ENCODE peak calls at places on chromosomes 13 and 19, in four cellular contexts. Q is cardiac muscle cell, Y is tibial nerve, S is H1. I is an unnamed sample.
A peak's percentile ranks its signal among the peaks of the same experiment; 100 is the strongest.

GRCh38 chr13:49466240-49466914 is 22.3 kb downstream of the SETDB2 start:
- DNase-seq in Y (no peak), Q (no peak), S (no peak), I (no peak)

GRCh38 chr13:113077953-113078894 is 27.4 kb upstream of the F7 start:
- DNase-seq in Y (no peak), S (no peak), Q (no peak), I (no peak)

GRCh38 chr13:72849571-72849970 is 67.6 kb downstream of the PIBF1 start:
- DNase-seq in Y (no peak), S (no peak), Q (peak; percentile 28), I (no peak)

GRCh38 chr19:51572908-51573307 is 1.8 kb downstream of the ZNF175 start:
- DNase-seq in Q (peak; percentile 32), S (no peak), Y (no peak), I (no peak)

GRCh38 chr19:16441661-16442071 is 30.1 kb downstream of the EPS15L1 start:
- DNase-seq in S (peak; percentile 78), Y (no peak), Q (no peak), I (no peak)

GRCh38 chr19:38734426-38735256 is 9.6 kb downstream of the CAPN12 start:
- DNase-seq in Y (no peak), Q (no peak), S (no peak), I (no peak)

GRCh38 chr13:92716749-92717148 is 509.9 kb upstream of the GPC6 start:
- DNase-seq in S (no peak), Y (no peak), Q (peak; percentile 55), I (no peak)

GRCh38 chr13:61013782-61014181 is 401.9 kb downstream of the PCDH20 start:
- DNase-seq in Q (no peak), Y (no peak), S (no peak), I (no peak)

GRCh38 chr13:40119852-40120251 is 464.4 kb downstream of the COG6 start:
- DNase-seq in Q (no peak), Y (no peak), S (no peak), I (no peak)

GRCh38 chr19:35436477-35437141 is 11.4 kb upstream of the FFAR2 start:
- DNase-seq in S (no peak), Y (no peak), Q (peak; percentile 90), I (peak; percentile 81)

GRCh38 chr19:53982611-53983010 is 8.8 kb upstream of the CACNG6 start:
- DNase-seq in Y (no peak), Q (peak; percentile 71), S (peak; percentile 66), I (no peak)

GRCh38 chr13:83943530-83944279 is 61.4 kb upstream of the SLITRK1 start:
- DNase-seq in Q (peak; percentile 2), S (no peak), Y (no peak), I (no peak)

GRCh38 chr19:374183-374885 is 29.7 kb upstream of the MIER2 start:
- DNase-seq in Q (no peak), Y (no peak), S (no peak), I (no peak)

GRCh38 chr13:85693889-85694511 is 105.2 kb downstream of the SLITRK6 start:
- DNase-seq in Y (no peak), S (no peak), Q (peak; percentile 2), I (no peak)

GRCh38 chr13:97946951-97947588 is 6.4 kb upstream of the IPO5 start:
- DNase-seq in Y (no peak), Q (peak; percentile 92), S (no peak), I (no peak)

GRCh38 chr13:43963726-43964125 is 84.0 kb downstream of the LACC1 start:
- DNase-seq in Q (no peak), Y (no peak), S (no peak), I (no peak)
- TF ChIP-seq CTCF in Q (no peak), Y (no peak), S (peak; percentile 54), I (no peak)

DNA sequence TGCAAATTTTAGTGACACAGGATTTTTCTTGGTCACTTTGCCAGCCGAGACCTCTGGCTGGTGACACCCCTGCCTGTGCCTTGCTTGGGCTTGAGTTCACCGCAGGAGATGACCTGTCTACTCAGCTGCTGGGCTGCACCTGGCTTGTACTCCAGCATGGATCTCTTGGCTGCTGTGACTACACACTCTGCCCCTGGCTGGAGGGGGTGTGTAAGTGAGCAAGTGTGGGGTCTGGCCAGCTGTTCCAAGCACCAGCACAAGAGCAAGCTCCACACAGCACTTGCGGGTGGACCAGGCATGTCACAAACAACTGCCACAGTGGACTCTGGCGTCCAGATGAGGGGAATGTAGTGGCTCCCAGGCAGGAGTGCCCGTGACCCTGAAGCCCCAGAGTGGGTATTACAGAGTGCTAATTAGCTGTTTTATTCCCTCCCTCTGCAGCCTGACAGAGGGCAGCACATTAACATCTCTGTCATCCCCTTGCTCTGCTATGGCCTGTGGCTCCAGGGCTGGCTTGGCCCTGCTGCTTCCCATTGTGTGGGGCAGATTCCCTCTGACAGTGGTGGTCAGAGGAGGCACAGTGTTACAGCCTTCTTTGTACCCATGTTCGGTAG is 1387.2 kb downstream of the OLFM4 start:
- DNase-seq in S (no peak), Y (no peak), Q (no peak), I (no peak)
- TF ChIP-seq CTCF in S (peak; percentile 2), Y (no peak), Q (no peak), I (no peak)

DNA sequence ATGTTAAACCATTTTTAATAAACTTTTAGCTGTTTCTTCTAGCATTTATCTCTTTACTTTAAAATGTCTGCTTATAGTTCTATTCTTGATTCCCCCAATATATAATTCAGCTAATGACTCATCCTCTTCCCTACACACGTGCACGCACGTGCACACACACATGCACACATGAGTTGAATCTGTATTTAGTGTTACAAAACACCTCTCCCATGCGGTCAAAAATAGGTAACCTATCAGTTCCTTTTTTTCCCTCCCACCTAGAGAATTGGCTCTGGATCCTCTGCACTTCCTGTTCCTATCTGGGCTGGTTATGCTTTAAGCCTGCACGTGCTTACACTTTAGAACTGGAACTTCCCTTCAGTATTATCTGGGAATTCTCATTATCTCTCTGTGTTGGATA is 144.1 kb downstream of the PAN3 start:
- DNase-seq in S (no peak), Y (no peak), Q (no peak), I (no peak)
- TF ChIP-seq CTCF in S (no peak), Y (no peak), Q (no peak), I (no peak)

GRCh38 chr19:10655457-10656312 is 1.5 kb downstream of the ILF3 start:
- DNase-seq in S (no peak), Q (peak; percentile 27), Y (no peak), I (no peak)
- TF ChIP-seq CTCF in S (no peak), Q (no peak), Y (no peak), I (no peak)

DNA sequence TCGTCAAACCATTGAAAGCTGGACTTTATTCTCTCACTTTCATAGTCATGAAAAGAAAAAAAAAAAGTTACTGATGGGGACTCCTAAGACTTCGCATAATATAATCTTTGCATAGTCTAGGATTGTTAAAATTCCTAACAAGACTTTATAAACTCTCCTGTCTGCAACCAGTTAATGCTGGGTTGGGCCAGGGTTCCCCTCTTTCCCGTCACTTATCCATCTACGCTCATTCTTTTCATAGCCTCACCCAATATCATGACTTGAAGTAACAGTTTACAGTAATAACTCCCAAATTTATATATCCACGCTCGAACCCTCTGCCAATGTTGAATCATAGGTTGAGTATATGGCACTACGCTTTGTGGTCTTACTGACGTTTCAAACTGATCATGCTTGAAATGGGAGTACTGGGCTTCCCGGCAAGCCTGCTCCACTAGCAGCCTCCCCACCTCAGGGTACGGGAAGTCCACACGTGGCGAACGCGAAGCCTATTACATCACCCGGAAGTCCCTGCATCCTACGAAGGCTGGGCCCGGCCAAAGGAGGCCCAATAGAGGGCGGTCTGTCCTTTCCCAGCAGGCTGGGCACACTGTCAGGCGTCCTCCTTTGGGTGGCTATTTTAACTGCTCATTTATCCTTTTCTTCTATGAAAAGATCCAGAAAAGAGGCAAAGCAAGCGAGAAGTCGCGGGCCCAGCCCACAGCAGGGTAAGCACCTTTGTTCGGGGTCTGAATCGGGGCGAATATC is 694 bp upstream of the ZNF460 start:
- DNase-seq in Q (peak; percentile 98), S (peak; percentile 80), Y (peak; percentile 73), I (peak; percentile 90)
- TF ChIP-seq CTCF in Q (peak; percentile 40), S (peak; percentile 15), Y (no peak), I (no peak)

DNA sequence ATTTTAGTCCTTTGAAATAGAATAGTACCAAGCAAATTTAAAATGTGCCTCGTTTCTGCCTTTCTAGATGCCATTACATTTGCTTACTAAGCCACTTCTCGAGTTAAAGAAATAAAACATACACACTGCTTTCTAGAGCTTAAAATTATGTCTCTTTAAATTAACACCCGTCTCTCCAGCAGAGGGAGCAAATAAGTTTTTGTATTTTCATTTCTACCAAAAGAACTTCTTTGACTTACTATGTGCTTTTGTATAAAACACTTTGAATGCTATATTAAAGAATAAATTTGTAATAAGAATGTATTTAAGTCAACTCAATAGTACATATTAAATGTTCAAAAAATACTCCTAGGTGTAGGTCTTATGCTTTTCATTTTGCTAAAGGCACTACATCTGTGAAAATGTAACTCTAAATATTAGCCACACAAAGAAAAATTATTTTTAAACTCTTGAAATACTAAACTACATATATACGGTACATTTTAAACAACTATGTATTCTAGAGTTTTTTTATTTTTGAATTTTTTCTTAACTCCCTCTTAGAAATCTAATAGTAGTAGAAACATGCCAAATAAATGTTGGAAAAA is 269.3 kb upstream of the MIR17HG start:
- DNase-seq in S (no peak), Q (peak; percentile 41), Y (no peak), I (no peak)
- TF ChIP-seq CTCF in S (no peak), Q (peak; percentile 42), Y (no peak), I (no peak)